ENCODE peak calls at places on chromosomes 7 and 10, in five cellular contexts. G is heart left ventricle, P is tibial nerve, Y is heart right ventricle, Q is IMR-90. C is an unnamed sample. For H3K36me3, the result is how much of the 10 kb centered on the place peaks cover.

GRCh38 chr10:57979466-57979865 is 288.2 kb downstream of the IPMK start:
- DNase-seq in G (no peak), P (no peak), Y (no peak), Q (no peak), C (no peak)

GRCh38 chr10:24128066-24128751 is 80.7 kb upstream of the KIAA1217 start:
- DNase-seq in G (no peak), P (no peak), Y (no peak), Q (no peak), C (no peak)

GRCh38 chr7:2710256-2710655 is 22.3 kb downstream of the AMZ1 start:
- DNase-seq in G (no peak), P (no peak), Y (no peak), Q (no peak), C (no peak)

GRCh38 chr10:112307631-112308502 is 24.7 kb downstream of the TECTB start:
- DNase-seq in G (peak), P (no peak), Y (no peak), Q (peak), C (peak)

GRCh38 chr7:69208848-69209247 is 389.4 kb upstream of the AUTS2 start:
- DNase-seq in G (no peak), P (no peak), Y (no peak), Q (no peak), C (no peak)

GRCh38 chr10:6478722-6479121 is 101.4 kb downstream of the PRKCQ start:
- DNase-seq in G (no peak), P (no peak), Y (no peak), Q (no peak), C (peak)

GRCh38 chr10:5199398-5199797 is 2.8 kb downstream of the AKR1C4 start:
- DNase-seq in G (no peak), P (no peak), Y (no peak), Q (no peak), C (peak)

GRCh38 chr10:11147723-11148122 is 130.1 kb downstream of the CELF2 start:
- DNase-seq in G (no peak), P (no peak), Y (no peak), Q (no peak), C (no peak)

GRCh38 chr7:84613411-84613810 is 418.8 kb upstream of the SEMA3A start:
- DNase-seq in G (no peak), P (no peak), Y (no peak), Q (no peak), C (no peak)

GRCh38 chr7:48664241-48664640 is 260.1 kb upstream of the CDC14C start:
- DNase-seq in G (no peak), P (no peak), Y (no peak), Q (no peak), C (no peak)

GRCh38 chr10:90138844-90139243 is 437.5 kb downstream of the KIF20B start:
- DNase-seq in G (no peak), P (no peak), Y (no peak), Q (no peak), C (no peak)

GRCh38 chr10:60526024-60526585 is 136.4 kb upstream of the ANK3 start:
- DNase-seq in G (no peak), P (no peak), Y (no peak), Q (no peak), C (no peak)

GRCh38 chr7:98288064-98288823 is 6.8 kb downstream of the BRI3 start:
- DNase-seq in G (no peak), P (no peak), Y (no peak), Q (no peak), C (no peak)

GRCh38 chr7:2233876-2234275 is 1.1 kb upstream of the MAD1L1 start:
- DNase-seq in G (no peak), P (no peak), Y (no peak), Q (peak), C (no peak)

GRCh38 chr10:13820591-13821377 is 234.0 kb downstream of the PRPF18 start:
- DNase-seq in G (peak), P (no peak), Y (peak), Q (no peak), C (no peak)

GRCh38 chr7:155466814-155467675 is 9.1 kb downstream of the EN2 start:
- DNase-seq in G (no peak), P (no peak), Y (no peak), Q (no peak), C (no peak)

GRCh38 chr7:142380064-142380463 is 122.2 kb upstream of the PRSS58 start:
- DNase-seq in G (no peak), P (no peak), Y (no peak), Q (no peak), C (no peak)

GRCh38 chr10:96299383-96299782 is 4.9 kb upstream of the DNTT start:
- DNase-seq in G (no peak), P (no peak), Y (no peak), Q (no peak), C (no peak)

GRCh38 chr10:115001506-115002381 is 63.7 kb downstream of the TRUB1 start:
- DNase-seq in G (no peak), P (no peak), Y (no peak), Q (peak), C (no peak)

GRCh38 chr7:141218941-141219340 is 145.1 kb downstream of the TMEM178B start:
- DNase-seq in G (no peak), P (no peak), Y (no peak), Q (no peak), C (no peak)

GRCh38 chr7:66894463-66895080 is 26.5 kb upstream of the TMEM248 start:
- DNase-seq in G (no peak), P (no peak), Y (no peak), Q (peak), C (peak)

GRCh38 chr10:43772191-43772590 is 123.5 kb upstream of the ZNF32 start:
- DNase-seq in G (no peak), P (no peak), Y (no peak), Q (no peak), C (no peak)

GRCh38 chr10:45444022-45444421 is 70.0 kb downstream of the ALOX5 start:
- DNase-seq in G (no peak), P (no peak), Y (no peak), Q (no peak), C (no peak)

GRCh38 chr7:32290015-32290414 is 200.2 kb downstream of the LSM5 start:
- DNase-seq in G (peak), P (no peak), Y (peak), Q (no peak), C (no peak)

GRCh38 chr10:43236176-43236850 is 30.6 kb downstream of the RASGEF1A start:
- DNase-seq in G (peak), P (no peak), Y (no peak), Q (no peak), C (no peak)

GRCh38 chr7:14195896-14196295 is 206.4 kb upstream of the ETV1 start:
- DNase-seq in G (no peak), P (no peak), Y (no peak), Q (no peak), C (no peak)

GRCh38 chr10:84447701-84448400 is 119.5 kb downstream of the CCSER2 start:
- DNase-seq in G (peak), P (no peak), Y (no peak), Q (no peak), C (no peak)

GRCh38 chr7:28573751-28574295 is 161.5 kb downstream of the CREB5 start:
- DNase-seq in G (no peak), P (no peak), Y (no peak), Q (peak), C (no peak)

GRCh38 chr10:88499569-88500470 is 83.3 kb downstream of the RNLS start:
- DNase-seq in G (no peak), P (no peak), Y (no peak), Q (peak), C (no peak)

GRCh38 chr10:75654171-75654772 is 222.8 kb downstream of the LRMDA start:
- DNase-seq in G (no peak), P (no peak), Y (no peak), Q (no peak), C (no peak)

GRCh38 chr10:32459072-32459703 is 13.2 kb downstream of the CCDC7 start:
- DNase-seq in G (no peak), P (no peak), Y (no peak), Q (no peak), C (no peak)

GRCh38 chr10:131776496-131776895 is 124.3 kb upstream of the PPP2R2D start:
- DNase-seq in G (no peak), P (no peak), Y (no peak), Q (no peak), C (no peak)

GRCh38 chr7:150857276-150858055 is 5.1 kb downstream of the AOC1 start:
- DNase-seq in G (no peak), P (no peak), Y (no peak), Q (no peak), C (no peak)

GRCh38 chr10:99777918-99778716 is 4.3 kb upstream of the ABCC2 start:
- DNase-seq in G (no peak), P (no peak), Y (no peak), Q (no peak), C (no peak)

GRCh38 chr7:158829021-158829341 is 328 bp downstream of the ESYT2 start:
- DNase-seq in G (peak), P (no peak), Y (no peak), Q (peak), C (no peak)

GRCh38 chr7:20211376-20211775 is 5.8 kb downstream of the MACC1 start:
- DNase-seq in G (no peak), P (no peak), Y (no peak), Q (no peak), C (no peak)

GRCh38 chr7:45122975-45123860 is 11.7 kb upstream of the TBRG4 start:
- DNase-seq in G (no peak), P (no peak), Y (no peak), Q (no peak), C (no peak)

GRCh38 chr7:131538071-131538790 is 18.2 kb downstream of the PODXL start:
- DNase-seq in G (no peak), P (no peak), Y (no peak), Q (peak), C (no peak)
- H3K27ac ChIP-seq in G (peak), P (no peak), Y (peak), Q (no peak), C (no peak)

DNA sequence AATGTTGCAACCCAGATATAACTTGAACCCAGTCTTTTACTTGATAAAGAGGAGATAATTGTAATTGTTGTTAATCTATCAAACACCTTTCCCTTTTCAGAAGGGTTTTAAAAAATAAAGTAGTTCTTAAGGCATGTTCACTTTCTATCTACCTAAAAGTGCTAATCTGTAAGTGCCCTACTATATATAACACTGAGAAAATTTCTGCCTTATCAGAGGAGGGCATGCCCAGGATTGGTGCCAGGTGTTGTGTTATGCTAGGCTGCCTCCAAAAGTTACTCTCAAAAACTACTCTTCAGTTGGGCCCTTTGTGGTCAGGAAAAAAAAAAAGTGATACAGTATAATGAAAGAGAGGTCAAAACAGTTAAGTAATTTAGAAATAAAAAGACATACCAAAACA is 36.3 kb downstream of the SMNDC1 start:
- DNase-seq in G (peak), P (no peak), Y (peak), Q (no peak), C (no peak)
- H3K4me3 ChIP-seq in G (no peak), P (no peak), Y (no peak), Q (no peak), C (no peak)

DNA sequence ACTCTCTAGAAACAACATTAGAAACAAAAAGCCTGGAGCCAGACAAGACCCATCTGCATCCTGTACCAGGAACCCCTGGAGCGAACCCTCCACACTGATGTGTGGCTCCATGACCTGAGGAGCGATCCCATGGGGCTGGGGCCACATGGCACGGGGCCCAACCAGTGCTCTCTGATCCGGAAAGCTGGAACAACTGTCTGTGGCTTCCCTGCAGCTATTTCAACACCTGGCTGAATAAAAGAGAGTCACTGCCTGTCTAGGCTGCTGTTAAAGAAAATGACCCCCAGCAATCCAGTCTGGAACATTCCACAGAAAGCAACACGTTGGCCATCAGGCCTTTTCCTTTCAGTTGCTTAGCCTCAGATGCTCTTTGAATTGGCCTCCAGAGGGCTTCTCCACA is 20.9 kb downstream of the UROS start:
- DNase-seq in G (no peak), P (no peak), Y (no peak), Q (no peak), C (no peak)
- H3K36me3 ChIP-seq in G (half or more), P (under half), Y (half or more), Q (under half), C (under half)

GRCh38 chr7:7427363-7427762 is 108.3 kb downstream of the COL28A1 start:
- DNase-seq in G (no peak), P (no peak), Y (no peak), Q (no peak), C (no peak)
- H3K27ac ChIP-seq in G (no peak), P (peak), Y (no peak), Q (no peak), C (no peak)

GRCh38 chr7:64608116-64608910 is 45.4 kb upstream of the ZNF680 start:
- DNase-seq in G (no peak), P (no peak), Y (no peak), Q (no peak), C (no peak)
- H3K4me3 ChIP-seq in G (no peak), P (no peak), Y (no peak), Q (no peak), C (no peak)

GRCh38 chr10:22344781-22345300 is 455 bp upstream of the SPAG6 start:
- DNase-seq in G (no peak), P (no peak), Y (no peak), Q (no peak), C (no peak)
- H3K36me3 ChIP-seq in G (under half), P (under half), Y (under half), Q (under half), C (under half)

GRCh38 chr10:69250041-69250440 is 28.3 kb upstream of the HK1 start:
- DNase-seq in G (no peak), P (no peak), Y (no peak), Q (no peak), C (no peak)
- H3K27ac ChIP-seq in G (no peak), P (no peak), Y (no peak), Q (no peak), C (no peak)

DNA sequence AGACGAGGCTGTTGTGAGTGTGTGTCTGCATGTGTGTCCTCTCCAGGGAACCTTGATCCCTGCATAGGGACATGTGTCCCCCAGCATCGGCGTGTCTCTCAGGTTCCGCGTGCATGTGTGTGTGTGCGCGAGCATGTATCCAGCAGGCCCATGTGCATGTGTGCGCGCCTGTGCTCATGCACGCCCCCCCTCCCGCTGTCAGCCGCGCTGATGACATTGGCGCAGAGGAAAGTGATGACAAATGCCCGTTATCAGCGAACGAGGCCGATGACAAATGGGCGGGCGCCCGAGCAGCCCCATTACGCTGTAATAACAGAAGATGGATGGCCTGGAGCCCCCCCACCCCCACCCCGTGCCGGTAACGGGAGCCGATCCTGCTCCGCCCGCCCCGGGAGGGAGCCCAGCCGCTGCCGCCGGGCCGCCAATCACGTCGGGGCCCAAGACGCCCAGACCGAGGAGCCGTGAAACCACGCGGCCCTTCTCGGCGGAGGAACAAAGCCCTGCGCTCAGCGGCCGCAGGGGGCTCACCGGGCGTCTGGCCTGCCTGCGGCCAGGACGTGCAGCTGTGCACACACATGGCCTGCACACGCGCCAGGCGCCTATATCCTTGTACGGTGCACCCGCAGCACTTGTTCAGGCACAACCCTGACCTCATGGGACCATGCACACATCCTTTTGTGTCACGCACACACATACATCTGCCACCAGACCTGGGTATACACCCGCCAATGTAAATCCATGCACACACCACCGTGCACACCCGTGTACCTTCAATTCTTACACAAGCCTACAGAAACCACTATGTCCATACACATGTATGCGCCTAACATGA is 21.5 kb downstream of the POLL start:
- DNase-seq in G (no peak), P (no peak), Y (no peak), Q (peak), C (no peak)
- H3K4me3 ChIP-seq in G (no peak), P (no peak), Y (peak), Q (no peak), C (no peak)

DNA sequence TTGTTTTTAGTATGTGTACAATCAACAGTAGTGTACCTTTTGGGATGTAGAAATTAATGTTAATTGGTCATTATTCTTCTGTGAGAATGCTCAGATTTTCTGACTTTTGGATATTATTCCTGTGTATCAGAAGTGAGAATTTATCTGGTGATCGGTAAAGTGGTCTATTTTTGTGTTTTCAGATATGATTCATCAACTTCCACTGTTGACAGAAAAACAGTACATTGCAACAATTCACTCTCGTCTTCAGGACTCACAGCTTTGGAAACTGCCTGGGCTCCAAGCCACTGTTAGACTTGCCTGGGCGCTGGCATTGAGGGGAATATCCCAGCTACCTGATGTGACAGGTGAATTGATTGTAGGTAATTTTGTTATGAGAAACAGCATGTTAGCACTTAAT is 20.9 kb downstream of the NUP205 start:
- DNase-seq in G (no peak), P (no peak), Y (no peak), Q (no peak), C (no peak)
- H3K36me3 ChIP-seq in G (half or more), P (under half), Y (half or more), Q (under half), C (under half)

C was measured in iPS DF 6.9.